ENCODE peak calls at places on chromosomes 12 and 14, in four cellular contexts. R is HepG2, K is GM12878, D is K562. P is an unnamed sample.

GRCh38 chr14:94009767-94010166 is 12.7 kb downstream of the CCDC197 start:
- DNase-seq in R (no peak), K (peak; percentile 25), D (no peak), P (no peak)

GRCh38 chr14:99627510-99628381 is 17.2 kb upstream of the HHIPL1 start:
- DNase-seq in R (no peak), K (no peak), D (no peak), P (no peak)

GRCh38 chr14:23123419-23123818 is 4.4 kb upstream of the CEBPE start:
- DNase-seq in R (no peak), K (no peak), D (peak; percentile 85), P (no peak)

GRCh38 chr12:6089041-6089823 is 35.2 kb downstream of the VWF start:
- DNase-seq in R (peak; percentile 56), K (no peak), D (no peak), P (no peak)

GRCh38 chr14:88346048-88346639 is 23.1 kb upstream of the KCNK10 start:
- DNase-seq in R (peak; percentile 71), K (no peak), D (no peak), P (peak; percentile 18)

GRCh38 chr12:123513805-123514204 is 19.7 kb downstream of the RILPL1 start:
- DNase-seq in R (no peak), K (no peak), D (peak; percentile 7), P (no peak)

GRCh38 chr12:40342010-40342409 is 117.2 kb downstream of the LRRK2 start:
- DNase-seq in R (no peak), K (no peak), D (no peak), P (no peak)

GRCh38 chr12:13250416-13250815 is 53.9 kb downstream of the EMP1 start:
- DNase-seq in R (no peak), K (no peak), D (no peak), P (no peak)

GRCh38 chr14:49945448-49946319 is 52.8 kb downstream of the ARF6 start:
- DNase-seq in R (no peak), K (no peak), D (no peak), P (no peak)

GRCh38 chr12:108129017-108129812 is at the start of gene WSCD2:
- DNase-seq in R (peak; percentile 9), K (no peak), D (peak; percentile 55), P (no peak)

GRCh38 chr14:44854114-44854513 is 107.6 kb downstream of the KLHL28 start:
- DNase-seq in R (no peak), K (no peak), D (no peak), P (no peak)

GRCh38 chr12:113980537-113981337 is 14.6 kb upstream of the RBM19 start:
- DNase-seq in R (peak; percentile 47), K (no peak), D (peak; percentile 64), P (peak; percentile 79)

GRCh38 chr12:94722664-94723063 is 72.3 kb upstream of the TMCC3 start:
- DNase-seq in R (no peak), K (no peak), D (no peak), P (no peak)

GRCh38 chr12:49866859-49867579 is 24.1 kb upstream of the BCDIN3D start:
- DNase-seq in R (peak; percentile 43), K (no peak), D (peak; percentile 84), P (peak; percentile 95)

GRCh38 chr12:118357327-118358007 is 15.2 kb downstream of the TAOK3 start:
- DNase-seq in R (no peak), K (peak; percentile 62), D (peak; percentile 69), P (peak; percentile 76)

GRCh38 chr14:100065942-100066574 is 836 bp downstream of the EVL start:
- DNase-seq in R (no peak), K (peak; percentile 94), D (no peak), P (no peak)

GRCh38 chr12:50788562-50788961 is 24.7 kb downstream of the ATF1 start:
- DNase-seq in R (peak; percentile 32), K (no peak), D (no peak), P (no peak)

GRCh38 chr12:123655420-123655819 is 15.5 kb upstream of the TCTN2 start:
- DNase-seq in R (no peak), K (peak; percentile 48), D (no peak), P (no peak)

GRCh38 chr14:78143489-78144145 is 26.6 kb upstream of the NRXN3 start:
- DNase-seq in R (no peak), K (no peak), D (peak; percentile 17), P (peak; percentile 73)

GRCh38 chr12:90163975-90164374 is 455.3 kb upstream of the ATP2B1 start:
- DNase-seq in R (no peak), K (no peak), D (no peak), P (no peak)

GRCh38 chr12:50749459-50749882 is 14.4 kb upstream of the ATF1 start:
- DNase-seq in R (no peak), K (no peak), D (no peak), P (no peak)

GRCh38 chr14:29925106-29925722 is 2.4 kb downstream of the PRKD1 start:
- DNase-seq in R (no peak), K (no peak), D (no peak), P (no peak)

GRCh38 chr12:113818278-113818677 is 147.8 kb downstream of the RBM19 start:
- DNase-seq in R (no peak), K (no peak), D (no peak), P (no peak)

GRCh38 chr12:74021937-74022336 is 515.7 kb upstream of the ATXN7L3B start:
- DNase-seq in R (peak; percentile 50), K (no peak), D (peak; percentile 39), P (peak; percentile 92)

GRCh38 chr14:71206766-71207371 is 299.6 kb downstream of the PCNX1 start:
- DNase-seq in R (no peak), K (no peak), D (no peak), P (peak; percentile 26)

GRCh38 chr14:34775922-34776321 is 61.5 kb upstream of the CFL2 start:
- DNase-seq in R (peak; percentile 27), K (no peak), D (no peak), P (no peak)

GRCh38 chr12:123892180-123892559 is 80.5 kb downstream of the CCDC92 start:
- DNase-seq in R (no peak), K (no peak), D (no peak), P (no peak)

GRCh38 chr12:3135522-3136461 is 58.6 kb downstream of the TSPAN9 start:
- DNase-seq in R (peak; percentile 73), K (peak; percentile 20), D (peak; percentile 73), P (peak; percentile 83)

GRCh38 chr12:102468261-102468940 is 12.0 kb downstream of the IGF1 start:
- DNase-seq in R (no peak), K (no peak), D (no peak), P (no peak)

GRCh38 chr12:102501773-102502172 is 21.4 kb upstream of the IGF1 start:
- DNase-seq in R (no peak), K (no peak), D (no peak), P (no peak)

GRCh38 chr12:101299346-101299745 is 19.4 kb downstream of the UTP20 start:
- DNase-seq in R (no peak), K (no peak), D (no peak), P (no peak)

GRCh38 chr12:13000935-13001724 is 1.1 kb upstream of the HEBP1 start:
- DNase-seq in R (peak; percentile 23), K (no peak), D (peak; percentile 46), P (peak; percentile 68)

GRCh38 chr14:78164226-78164853 is 5.8 kb upstream of the NRXN3 start:
- DNase-seq in R (peak; percentile 15), K (no peak), D (peak; percentile 44), P (peak; percentile 60)

GRCh38 chr12:70960484-70960883 is 39.9 kb upstream of the PTPRR start:
- DNase-seq in R (no peak), K (no peak), D (no peak), P (no peak)

GRCh38 chr12:118448341-118448740 is 72.0 kb downstream of the SUDS3 start:
- DNase-seq in R (no peak), K (no peak), D (no peak), P (no peak)

GRCh38 chr12:121533391-121534090 is 47.3 kb downstream of the KDM2B start:
- DNase-seq in R (no peak), K (no peak), D (no peak), P (no peak)

GRCh38 chr14:23054000-23054811 is 3.1 kb downstream of the CDH24 start:
- DNase-seq in R (no peak), K (no peak), D (peak; percentile 48), P (no peak)

DNA sequence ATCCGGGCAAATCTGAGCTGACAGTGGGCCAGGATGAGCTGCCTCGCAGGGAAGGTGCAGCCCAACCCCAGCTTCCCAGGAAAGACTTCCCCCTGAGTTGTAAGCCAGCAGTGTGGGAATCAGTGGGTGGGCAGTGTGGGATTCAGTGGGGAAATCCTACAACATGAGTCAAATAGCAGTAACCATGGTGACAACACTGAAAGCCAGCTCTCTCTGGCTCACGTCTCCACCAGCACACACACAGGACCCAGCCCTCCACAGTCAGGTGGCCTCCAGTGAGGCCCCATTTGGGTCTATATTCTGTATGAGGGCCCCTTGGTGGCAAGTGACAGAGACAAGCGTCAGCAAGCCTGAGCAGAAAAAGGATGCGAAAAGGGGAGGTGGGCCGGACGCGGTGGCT is 6.0 kb upstream of the LGALS3 start:
- DNase-seq in R (no peak), K (no peak), D (no peak), P (no peak)
- TF ChIP-seq POLR2AphosphoS2 in R (no peak), K (no peak), D (no peak), P (no peak)

GRCh38 chr12:99985631-99986030 is 895 bp upstream of the ANKS1B start:
- DNase-seq in R (no peak), K (no peak), D (no peak), P (no peak)
- H3K4me3 ChIP-seq in R (no peak overlapping the region), K (peak overlapping the region; percentile 16), D (no peak overlapping the region), P (peak overlapping the region; percentile 52)

DNA sequence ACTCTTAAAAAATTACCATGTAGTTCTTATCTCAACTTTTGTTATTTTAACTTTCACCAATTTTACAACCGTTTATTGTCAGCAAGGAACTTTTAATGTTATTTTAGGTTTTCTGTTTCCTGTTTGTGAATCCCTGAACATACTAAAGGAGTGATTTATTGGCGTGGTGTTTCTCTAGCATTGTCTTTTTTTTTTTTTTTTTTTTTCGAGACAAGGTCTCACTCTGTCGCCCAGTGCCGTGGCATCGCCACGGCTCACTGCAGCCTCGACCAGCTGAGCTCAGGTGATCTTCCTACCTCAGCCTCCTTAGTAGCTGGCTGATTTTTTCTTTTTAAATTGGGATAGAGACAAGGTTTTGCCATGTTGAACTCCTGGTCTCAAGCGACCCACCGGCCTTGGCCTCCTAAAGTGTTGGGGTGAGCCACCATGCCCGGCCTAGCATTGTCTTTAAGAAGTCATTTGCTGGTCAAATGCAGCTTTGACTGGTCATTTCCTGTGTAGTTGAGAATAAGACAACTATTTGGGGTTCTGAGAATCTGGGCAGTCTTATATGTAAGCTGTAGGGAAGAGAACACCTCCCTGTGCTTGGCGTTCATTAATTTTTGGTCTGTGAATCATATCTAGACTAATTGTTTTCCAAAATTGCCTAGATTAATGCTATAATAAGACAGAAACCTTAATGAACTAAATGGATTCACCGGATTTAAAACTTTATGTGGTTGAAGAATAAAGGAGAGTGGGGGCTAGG is 2.1 kb downstream of the WASHC4 start:
- DNase-seq in R (no peak), K (peak; percentile 51), D (no peak), P (no peak)
- TF ChIP-seq JUNB in R (no peak), K (peak; percentile 79), D (no peak), P (no peak)

DNA sequence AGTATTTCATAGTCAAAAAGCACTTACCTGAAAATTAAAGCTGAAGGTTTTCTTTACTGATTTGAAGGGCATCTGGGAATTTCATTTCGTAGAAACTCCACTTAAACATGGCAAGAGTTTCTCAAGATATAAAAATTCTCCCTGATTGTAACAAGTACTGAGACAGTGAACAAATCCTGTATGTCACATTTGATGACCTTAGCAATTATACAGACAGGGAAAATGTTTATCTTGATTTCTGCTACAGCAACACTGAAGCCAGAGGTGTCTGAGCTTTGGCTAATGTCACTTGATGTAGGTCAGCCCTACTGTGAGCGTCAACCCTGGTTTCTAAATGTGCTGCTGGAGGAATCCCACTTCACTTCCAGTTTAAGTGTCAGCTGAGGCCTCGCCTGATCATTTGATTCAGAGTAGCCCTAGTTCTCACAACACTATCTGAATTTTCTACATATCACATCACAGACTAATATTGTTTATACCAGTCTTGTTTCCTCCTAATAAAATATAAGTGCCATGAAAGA is 20.9 kb downstream of the RTRAF start:
- DNase-seq in R (no peak), K (no peak), D (no peak), P (no peak)
- TF ChIP-seq POLR2AphosphoS2 in R (no peak), K (no peak), D (no peak), P (no peak)

GRCh38 chr12:116102019-116102418 is 175.5 kb downstream of the MED13L start:
- DNase-seq in R (no peak), K (no peak), D (no peak), P (no peak)
- H3K4me3 ChIP-seq in R (no peak overlapping the region), K (no peak overlapping the region), D (no peak overlapping the region), P (no peak overlapping the region)

P was measured in A549.